ENCODE peak calls at places on chromosomes 2 and 18, in five cellular contexts. M is CD8-positive, alpha-beta T cell; K is NT2/D1; V is cardiac muscle cell; F is A172. A is an unnamed sample.
A peak's percentile ranks its signal among the peaks of the same experiment; 100 is the strongest.

GRCh38 chr2:41241325-41242000 is 789.6 kb upstream of the SLC8A1 start:
- DNase-seq in F (no peak), M (no peak), V (no peak), K (no peak), A (no peak)

GRCh38 chr2:236781933-236782788 is 212.5 kb downstream of the ACKR3 start:
- DNase-seq in K (no peak), V (no peak), M (no peak), F (no peak), A (no peak)

GRCh38 chr2:28716265-28716865 is 35.3 kb upstream of the PPP1CB start:
- DNase-seq in V (peak; percentile 91), F (peak; percentile 89), K (no peak), M (no peak), A (peak; percentile 32)

GRCh38 chr2:96159084-96159830 is 14.0 kb upstream of the DUSP2 start:
- DNase-seq in M (peak; percentile 34), F (no peak), K (no peak), V (no peak), A (no peak)

GRCh38 chr2:40886660-40887059 is 434.8 kb upstream of the SLC8A1 start:
- DNase-seq in M (no peak), V (no peak), F (no peak), K (peak; percentile 16), A (no peak)

GRCh38 chr2:238150686-238151085 is 8.1 kb upstream of the ERFE start:
- DNase-seq in V (no peak), M (no peak), K (no peak), F (no peak), A (no peak)

GRCh38 chr18:21851327-21851961 is 110.9 kb downstream of the MIB1 start:
- DNase-seq in K (no peak), M (no peak), V (peak; percentile 46), F (no peak), A (no peak)

GRCh38 chr18:9719421-9719981 is 11.4 kb downstream of the RAB31 start:
- DNase-seq in M (no peak), V (peak; percentile 81), F (peak; percentile 91), K (no peak), A (no peak)

GRCh38 chr18:58526425-58527115 is 102.3 kb downstream of the ALPK2 start:
- DNase-seq in M (no peak), F (no peak), K (no peak), V (no peak), A (no peak)

GRCh38 chr2:35846-36245 is 10.5 kb downstream of the FAM110C start:
- DNase-seq in V (no peak), M (no peak), K (no peak), F (no peak), A (no peak)

GRCh38 chr2:26477911-26478253 is at the start of gene OTOF:
- DNase-seq in K (no peak), F (peak; percentile 57), V (peak; percentile 89), M (no peak), A (peak; percentile 65)

GRCh38 chr2:235665656-235666239 is 171.9 kb downstream of the AGAP1 start:
- DNase-seq in F (peak; percentile 67), K (no peak), V (peak; percentile 22), M (no peak), A (no peak)

GRCh38 chr2:182870227-182870626 is 3.8 kb upstream of the FRZB start:
- DNase-seq in V (no peak), K (peak; percentile 46), M (no peak), F (no peak), A (no peak)

GRCh38 chr18:55869965-55870585 is 282.1 kb upstream of the TCF4 start:
- DNase-seq in F (no peak), V (peak; percentile 45), K (no peak), M (no peak), A (peak; percentile 61)

GRCh38 chr18:13872932-13873331 is 42.4 kb downstream of the MC2R start:
- DNase-seq in V (no peak), M (no peak), K (no peak), F (no peak), A (no peak)

GRCh38 chr2:181393472-181393871 is 63.7 kb upstream of the ITGA4 start:
- DNase-seq in F (peak; percentile 66), V (peak; percentile 52), K (no peak), M (no peak), A (no peak)

GRCh38 chr2:2641541-2642410 is 310.7 kb upstream of the MYT1L start:
- DNase-seq in F (no peak), M (no peak), K (no peak), V (no peak), A (no peak)

GRCh38 chr18:11736656-11737055 is 47.6 kb downstream of the GNAL start:
- DNase-seq in F (no peak), K (no peak), V (peak; percentile 22), M (no peak), A (no peak)

GRCh38 chr2:223055836-223056235 is 3.8 kb downstream of the KCNE4 start:
- DNase-seq in F (no peak), K (no peak), V (peak; percentile 70), M (no peak), A (no peak)

GRCh38 chr2:28544915-28545589 is 49.2 kb downstream of the PLB1 start:
- DNase-seq in F (peak; percentile 70), V (no peak), K (no peak), M (no peak), A (no peak)

GRCh38 chr2:121155502-121156056 is 129.4 kb downstream of the TFCP2L1 start:
- DNase-seq in V (no peak), K (no peak), M (no peak), F (no peak), A (no peak)

GRCh38 chr2:64049633-64050220 is 30.5 kb upstream of the VPS54 start:
- DNase-seq in M (peak; percentile 70), K (peak; percentile 44), V (peak; percentile 81), F (peak; percentile 69), A (peak; percentile 28)

A was measured in psoas muscle.